ENCODE peak calls at places on chromosomes 7 and 10, in four cellular contexts. A, U, E and O are unnamed samples.

GRCh38 chr7:156002362-156003001 is 190.2 kb upstream of the SHH start:
- ATAC-seq in A (no peak), U (peak; percentile 43), E (no peak), O (no peak)

GRCh38 chr7:105289704-105290103 is 99.0 kb downstream of the SRPK2 start:
- ATAC-seq in A (no peak), E (no peak), U (peak; percentile 92), O (peak; percentile 97)

GRCh38 chr7:126728967-126729366 is 523.8 kb downstream of the GRM8 start:
- ATAC-seq in U (no peak), A (no peak), E (no peak), O (no peak)

GRCh38 chr7:81140775-81141174 is 221.9 kb upstream of the SEMA3C start:
- ATAC-seq in E (no peak), A (no peak), U (no peak), O (no peak)

GRCh38 chr7:83882551-83882950 is 233.6 kb upstream of the SEMA3E start:
- ATAC-seq in A (no peak), U (no peak), E (no peak), O (no peak)

GRCh38 chr10:90179696-90180407 is 478.5 kb downstream of the KIF20B start:
- ATAC-seq in A (no peak), U (no peak), E (no peak), O (no peak)

GRCh38 chr7:33411000-33411399 is 281.6 kb downstream of the BBS9 start:
- ATAC-seq in E (no peak), U (no peak), A (no peak), O (no peak)

GRCh38 chr10:96695366-96695765 is 24.9 kb downstream of the PIK3AP1 start:
- ATAC-seq in A (peak; percentile 89), U (peak; percentile 75), E (no peak), O (peak; percentile 64)

GRCh38 chr7:80637911-80638765 is at the start of gene CD36:
- ATAC-seq in A (no peak), E (no peak), U (no peak), O (no peak)

GRCh38 chr7:93055543-93056107 is 62.2 kb downstream of the SAMD9 start:
- ATAC-seq in U (peak; percentile 52), A (peak; percentile 73), E (peak; percentile 53), O (peak; percentile 54)

GRCh38 chr7:149845257-149845980 is 7.2 kb downstream of the ZNF862 start:
- ATAC-seq in U (no peak), E (no peak), A (no peak), O (no peak)

GRCh38 chr10:124099603-124100002 is 6.2 kb upstream of the CHST15 start:
- ATAC-seq in E (no peak), U (no peak), A (no peak), O (peak; percentile 80)

GRCh38 chr10:14772399-14772798 is 2.3 kb downstream of the FAM107B start:
- ATAC-seq in A (no peak), E (no peak), U (no peak), O (no peak)

GRCh38 chr10:109902992-109903947 is 20.0 kb downstream of the XPNPEP1 start:
- ATAC-seq in E (peak; percentile 73), U (peak; percentile 60), A (no peak), O (peak; percentile 68)

GRCh38 chr10:124589491-124590006 is 127.9 kb downstream of the LHPP start:
- ATAC-seq in A (no peak), U (no peak), E (peak; percentile 57), O (no peak)

GRCh38 chr7:6305330-6305729 is 32.9 kb upstream of the CYTH3 start:
- ATAC-seq in E (no peak), U (no peak), A (no peak), O (no peak)

GRCh38 chr7:150738092-150739044 is 1.1 kb downstream of the GIMAP5 start:
- ATAC-seq in U (peak; percentile 39), A (no peak), E (peak; percentile 11), O (peak; percentile 35)

GRCh38 chr7:18201349-18201748 is 173.7 kb upstream of the PRPS1L1 start:
- ATAC-seq in A (no peak), U (no peak), E (no peak), O (no peak)

GRCh38 chr7:17183630-17184328 is 114.7 kb upstream of the AHR start:
- ATAC-seq in A (no peak), U (no peak), E (no peak), O (no peak)

GRCh38 chr7:5375925-5376324 is 47.7 kb downstream of the TNRC18 start:
- ATAC-seq in E (no peak), A (peak; percentile 84), U (peak; percentile 2), O (no peak)

GRCh38 chr7:28750981-28751380 is 207.1 kb downstream of the TRIL start:
- ATAC-seq in U (no peak), A (no peak), E (no peak), O (no peak)

GRCh38 chr7:99782012-99782953 is 1.7 kb downstream of the CYP3A4 start:
- ATAC-seq in A (no peak), U (no peak), E (no peak), O (no peak)

GRCh38 chr10:15719899-15720634 is at the start of gene ITGA8:
- ATAC-seq in U (no peak), E (no peak), A (no peak), O (no peak)

GRCh38 chr10:126892150-126892872 is 12.9 kb upstream of the DOCK1 start:
- ATAC-seq in E (no peak), A (no peak), U (no peak), O (no peak)

GRCh38 chr10:75487087-75487784 is 55.8 kb downstream of the LRMDA start:
- ATAC-seq in A (no peak), U (peak; percentile 31), E (no peak), O (no peak)

GRCh38 chr10:6678211-6678803 is 98.2 kb upstream of the PRKCQ start:
- ATAC-seq in U (peak; percentile 67), A (peak; percentile 71), E (peak; percentile 33), O (peak; percentile 76)

GRCh38 chr7:2478800-2479199 is 2.6 kb upstream of the GRIFIN start:
- ATAC-seq in A (no peak), U (no peak), E (peak; percentile 25), O (no peak)

GRCh38 chr10:35384265-35384868 is 48.1 kb downstream of the CCNY start:
- ATAC-seq in A (no peak), U (no peak), E (no peak), O (peak; percentile 32)

GRCh38 chr10:99394761-99395386 is 35.5 kb downstream of the GOT1 start:
- ATAC-seq in A (no peak), E (no peak), U (no peak), O (no peak)

GRCh38 chr10:13272164-13272571 is 27.7 kb downstream of the PHYH start:
- ATAC-seq in E (no peak), U (no peak), A (no peak), O (no peak)

GRCh38 chr7:2082357-2083038 is 150.2 kb downstream of the MAD1L1 start:
- ATAC-seq in U (no peak), E (peak; percentile 61), A (no peak), O (no peak)

GRCh38 chr10:70784476-70784875 is 701 bp downstream of the TBATA start:
- ATAC-seq in U (no peak), E (no peak), A (no peak), O (no peak)

GRCh38 chr10:110845756-110846620 is 25.7 kb upstream of the PDCD4 start:
- ATAC-seq in A (no peak), E (peak; percentile 83), U (no peak), O (no peak)

GRCh38 chr7:2072042-2072441 is 160.7 kb downstream of the MAD1L1 start:
- ATAC-seq in E (no peak), A (no peak), U (peak; percentile 83), O (no peak)

GRCh38 chr10:122471531-122472177 is 10.3 kb downstream of the HTRA1 start:
- ATAC-seq in E (no peak), U (no peak), A (no peak), O (no peak)

GRCh38 chr10:56782503-56782902 is 421.4 kb upstream of the ZWINT start:
- ATAC-seq in U (no peak), A (no peak), E (no peak), O (no peak)

GRCh38 chr10:86311176-86311575 is 55.4 kb downstream of the GRID1 start:
- ATAC-seq in U (no peak), A (no peak), E (no peak), O (no peak)